ENCODE peak calls at places on chromosome 6, in eight cellular contexts. W, L, K, C, F, T, B and U are unnamed samples.

GRCh38 chr6:109739671-109740070 is 48.6 kb downstream of the FIG4 start:
- DNase-seq in K (no peak), L (no peak), F (no peak), B (no peak), T (no peak), C (no peak), W (no peak), U (no peak)

GRCh38 chr6:42224222-42225042 is 6.8 kb upstream of the MRPS10 start:
- DNase-seq in W (no peak), T (no peak), C (no peak), F (peak), B (no peak), L (no peak), K (peak), U (peak)

GRCh38 chr6:129849456-129849855 is 11.7 kb downstream of the TMEM244 start:
- DNase-seq in T (no peak), K (peak), W (no peak), L (no peak), B (no peak), F (peak), C (no peak), U (no peak)

GRCh38 chr6:75611702-75612375 is 10.2 kb downstream of the SENP6 start:
- DNase-seq in W (no peak), T (no peak), B (no peak), C (no peak), L (no peak), F (no peak), K (no peak), U (no peak)

GRCh38 chr6:106087548-106088325 is 1.6 kb downstream of the PRDM1 start:
- DNase-seq in K (no peak), L (no peak), F (peak), C (peak), T (no peak), W (no peak), B (no peak), U (no peak)

GRCh38 chr6:126118934-126119333 is 132.6 kb downstream of the TRMT11 start:
- DNase-seq in T (no peak), W (no peak), F (no peak), B (no peak), L (no peak), K (no peak), C (no peak), U (no peak)

GRCh38 chr6:69294862-69295261 is 501.9 kb downstream of the LMBRD1 start:
- DNase-seq in T (no peak), L (no peak), C (no peak), K (no peak), W (no peak), B (no peak), F (no peak), U (no peak)

GRCh38 chr6:54135665-54136370 is 24.6 kb downstream of the MLIP start:
- DNase-seq in B (no peak), W (no peak), L (no peak), F (peak), K (no peak), T (no peak), C (no peak), U (no peak)

GRCh38 chr6:52176550-52176949 is 9.6 kb upstream of the IL17A start:
- DNase-seq in L (no peak), K (no peak), T (no peak), F (no peak), W (no peak), B (no peak), C (no peak), U (no peak)

GRCh38 chr6:90678049-90678779 is 91.3 kb upstream of the MAP3K7 start:
- DNase-seq in C (no peak), K (no peak), W (no peak), T (no peak), F (no peak), B (no peak), L (no peak), U (no peak)

GRCh38 chr6:41836022-41836659 is 48.6 kb downstream of the TOMM6 start:
- DNase-seq in B (no peak), C (no peak), F (no peak), K (no peak), W (no peak), L (no peak), T (no peak), U (no peak)

GRCh38 chr6:110415297-110415916 is at the start of gene DDO:
- DNase-seq in C (peak), B (no peak), T (peak), K (no peak), L (peak), F (peak), W (peak), U (no peak)

GRCh38 chr6:101402618-101403002 is 9.1 kb downstream of the GRIK2 start:
- DNase-seq in W (no peak), T (no peak), K (no peak), C (no peak), B (peak), L (no peak), F (no peak), U (no peak)

GRCh38 chr6:164401871-164402270 is 907.5 kb downstream of the C6orf118 start:
- DNase-seq in L (no peak), F (no peak), T (no peak), K (no peak), C (no peak), W (no peak), B (no peak), U (no peak)

GRCh38 chr6:92777146-92777740 is 642.1 kb downstream of the EPHA7 start:
- DNase-seq in B (no peak), L (no peak), W (no peak), F (peak), T (no peak), C (no peak), K (no peak), U (no peak)

GRCh38 chr6:170306324-170307079 is at the start of gene FAM120B:
- DNase-seq in L (peak), C (peak), W (peak), B (peak), K (peak), F (peak), T (peak), U (peak)

GRCh38 chr6:75372884-75373283 is 88.3 kb upstream of the TMEM30A start:
- DNase-seq in L (no peak), W (no peak), T (no peak), F (no peak), C (no peak), K (no peak), B (no peak), U (no peak)

GRCh38 chr6:129073651-129074419 is 190.9 kb downstream of the LAMA2 start:
- DNase-seq in K (no peak), B (no peak), C (no peak), F (peak), T (no peak), W (no peak), L (no peak), U (no peak)

GRCh38 chr6:164107297-164107995 is 692.9 kb downstream of the QKI start:
- DNase-seq in K (no peak), B (no peak), T (no peak), L (no peak), C (no peak), F (no peak), W (no peak), U (no peak)

GRCh38 chr6:125197795-125198269 is 44.3 kb downstream of the TPD52L1 start:
- DNase-seq in L (peak), K (peak), F (peak), T (peak), C (peak), B (no peak), W (no peak), U (no peak)

GRCh38 chr6:143958839-143959399 is 49.1 kb downstream of the PLAGL1 start:
- DNase-seq in K (no peak), C (no peak), W (no peak), F (no peak), B (peak), T (no peak), L (no peak), U (no peak)

GRCh38 chr6:41531591-41532582 is 14.3 kb upstream of the FOXP4 start:
- DNase-seq in F (peak), W (peak), B (no peak), L (no peak), T (no peak), K (no peak), C (peak), U (peak)

GRCh38 chr6:34560366-34561226 is 4.5 kb upstream of the SPDEF start:
- DNase-seq in W (no peak), B (no peak), T (no peak), C (no peak), K (no peak), L (no peak), F (peak), U (no peak)

GRCh38 chr6:8657522-8657921 is 222.2 kb upstream of the SLC35B3 start:
- DNase-seq in F (no peak), T (no peak), K (no peak), W (no peak), C (no peak), B (no peak), L (no peak), U (no peak)

GRCh38 chr6:126118058-126118759 is 131.9 kb downstream of the TRMT11 start:
- DNase-seq in T (no peak), B (no peak), W (no peak), C (no peak), L (no peak), K (no peak), F (no peak), U (no peak)

GRCh38 chr6:70299456-70299855 is 3.4 kb downstream of the COL9A1 start:
- DNase-seq in F (no peak), B (no peak), C (no peak), T (no peak), W (no peak), L (no peak), K (no peak), U (no peak)

GRCh38 chr6:25971187-25971811 is 8.7 kb downstream of the TRIM38 start:
- DNase-seq in W (no peak), L (no peak), T (peak), B (no peak), F (peak), K (peak), C (no peak), U (no peak)

GRCh38 chr6:142300758-142301251 is 1.0 kb upstream of the ADGRG6 start:
- DNase-seq in K (peak), C (peak), B (no peak), W (no peak), F (peak), L (no peak), T (no peak), U (no peak)

GRCh38 chr6:142303191-142303564 is 1.4 kb downstream of the ADGRG6 start:
- DNase-seq in F (no peak), W (no peak), B (no peak), T (no peak), K (no peak), C (no peak), L (no peak), U (no peak)

GRCh38 chr6:142300302-142300701 is 1.5 kb upstream of the ADGRG6 start:
- DNase-seq in W (no peak), K (no peak), F (no peak), B (no peak), T (no peak), L (no peak), C (no peak), U (no peak)

GRCh38 chr6:142302427-142303190 is 802 bp downstream of the ADGRG6 start:
- DNase-seq in F (peak), W (no peak), K (peak), L (no peak), T (peak), B (peak), C (no peak), U (no peak)

GRCh38 chr6:142301421-142302391 is at the start of gene ADGRG6:
- DNase-seq in W (peak), F (peak), C (peak), T (no peak), L (peak), B (peak), K (peak), U (peak)
- TF ChIP-seq POLR2A in W (no peak), F (peak), C (no peak), T (no peak), L (no peak), B (no peak), K (peak), U (no peak)

GRCh38 chr6:167292301-167293087 is 1.4 kb downstream of the UNC93A start:
- DNase-seq in K (no peak), B (no peak), W (peak), C (no peak), F (no peak), T (no peak), L (no peak), U (no peak)

GRCh38 chr6:167285077-167285770 is 5.9 kb upstream of the UNC93A start:
- DNase-seq in C (no peak), T (no peak), F (no peak), K (no peak), W (no peak), B (no peak), L (no peak), U (no peak)

GRCh38 chr6:167290786-167291622 is at the start of gene UNC93A:
- DNase-seq in K (no peak), C (no peak), W (no peak), B (no peak), F (no peak), T (no peak), L (no peak), U (no peak)

GRCh38 chr6:167291623-167292300 is 647 bp downstream of the UNC93A start:
- DNase-seq in T (no peak), C (no peak), B (no peak), K (no peak), L (no peak), F (no peak), W (peak), U (no peak)

GRCh38 chr6:167287513-167288048 is 3.5 kb upstream of the UNC93A start:
- DNase-seq in K (no peak), B (no peak), T (no peak), L (no peak), C (no peak), W (no peak), F (no peak), U (no peak)
- TF ChIP-seq POLR2AphosphoS5 in K (no peak), B (no peak), T (no peak), L (no peak), C (no peak), W (no peak), F (no peak), U (no peak)

GRCh38 chr6:33271608-33272357 is at the start of the genes RPS18 and VPS52:
- DNase-seq in T (peak), W (peak), L (peak), K (peak), C (peak), B (peak), F (peak), U (peak)

GRCh38 chr6:33276581-33276863 is 401 bp upstream of the B3GALT4 start:
- DNase-seq in K (no peak), T (no peak), F (no peak), C (no peak), B (no peak), L (no peak), W (no peak), U (no peak)

GRCh38 chr6:33273129-33273923 is 1.5 kb downstream of the RPS18 start:
- DNase-seq in B (no peak), F (peak), C (no peak), T (no peak), K (no peak), L (no peak), W (no peak), U (no peak)

GRCh38 chr6:33272358-33273128 is 668 bp downstream of the RPS18 start:
- DNase-seq in T (no peak), L (no peak), K (no peak), B (no peak), W (no peak), F (no peak), C (no peak), U (no peak)

DNA sequence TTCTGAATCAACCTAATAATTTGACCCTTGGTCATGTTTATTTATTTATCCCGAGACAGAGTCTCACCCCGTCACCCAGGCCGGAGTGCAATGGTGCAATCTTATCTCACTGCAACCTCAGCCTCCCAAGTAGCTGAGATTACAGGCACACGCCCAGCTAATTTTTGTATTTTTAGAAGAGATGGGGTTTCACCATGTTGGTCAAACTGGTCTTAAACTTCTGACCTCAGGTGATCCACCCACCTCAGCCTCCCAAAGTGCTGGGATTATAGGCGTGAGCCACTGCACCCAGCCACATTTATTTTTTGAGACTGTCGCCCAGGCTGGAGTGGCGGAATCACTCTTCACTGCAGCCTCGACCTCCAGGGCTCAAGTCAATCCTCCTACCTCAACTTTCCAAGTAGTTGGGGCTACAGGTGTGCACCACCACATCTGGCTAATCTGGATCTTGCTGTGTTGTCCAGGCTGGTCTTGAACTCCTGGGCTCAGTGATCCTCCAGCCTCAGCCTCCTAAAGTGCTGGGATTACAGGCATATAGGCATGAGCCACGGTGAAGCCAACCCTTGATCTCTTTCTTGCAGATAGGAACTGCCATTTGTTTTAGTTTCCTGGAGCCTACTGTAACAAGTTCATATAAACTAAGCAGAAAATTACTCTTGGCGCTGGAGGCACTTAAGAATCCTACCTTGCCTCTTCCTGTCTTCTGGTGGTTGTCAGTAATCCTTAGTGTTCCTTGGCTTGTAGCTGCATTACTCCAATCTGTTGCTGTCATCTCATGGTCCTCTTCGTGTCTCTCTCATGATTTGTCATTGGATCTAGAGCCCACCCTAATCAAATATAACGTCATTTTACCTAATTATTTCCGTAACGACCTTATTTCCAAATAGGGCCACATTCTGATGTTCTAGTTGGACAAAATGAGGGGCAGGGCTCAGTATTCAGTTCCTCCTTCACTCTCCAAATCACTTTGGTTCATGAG is 2.3 kb downstream of the RPS18 start:
- DNase-seq in B (no peak), W (no peak), L (no peak), F (no peak), T (no peak), K (no peak), C (no peak), U (no peak)
- TF ChIP-seq POLR2A in B (no peak), W (no peak), L (no peak), F (no peak), T (no peak), K (no peak), C (no peak), U (peak)

GRCh38 chr6:36078159-36078558 is 50.6 kb downstream of the MAPK14 start:
- DNase-seq in F (no peak), T (no peak), C (no peak), B (no peak), L (no peak), W (no peak), K (no peak), U (no peak)
- TF ChIP-seq POLR2AphosphoS5 in F (no peak), T (no peak), C (no peak), B (no peak), L (no peak), W (no peak), K (no peak), U (no peak)

GRCh38 chr6:44005507-44005903 is 121.7 kb downstream of the MRPL14 start:
- DNase-seq in C (no peak), W (no peak), F (no peak), B (no peak), L (no peak), K (no peak), T (no peak), U (no peak)

GRCh38 chr6:44008821-44009370 is 118.4 kb downstream of the MRPL14 start:
- DNase-seq in C (no peak), B (no peak), W (peak), K (no peak), L (peak), F (no peak), T (no peak), U (no peak)

GRCh38 chr6:44006123-44006871 is 121.0 kb downstream of the MRPL14 start:
- DNase-seq in F (no peak), K (no peak), W (peak), L (no peak), B (no peak), C (no peak), T (no peak), U (no peak)

GRCh38 chr6:44007818-44008660 is 119.2 kb downstream of the MRPL14 start:
- DNase-seq in L (peak), T (no peak), F (no peak), W (peak), B (no peak), K (no peak), C (no peak), U (no peak)

DNA sequence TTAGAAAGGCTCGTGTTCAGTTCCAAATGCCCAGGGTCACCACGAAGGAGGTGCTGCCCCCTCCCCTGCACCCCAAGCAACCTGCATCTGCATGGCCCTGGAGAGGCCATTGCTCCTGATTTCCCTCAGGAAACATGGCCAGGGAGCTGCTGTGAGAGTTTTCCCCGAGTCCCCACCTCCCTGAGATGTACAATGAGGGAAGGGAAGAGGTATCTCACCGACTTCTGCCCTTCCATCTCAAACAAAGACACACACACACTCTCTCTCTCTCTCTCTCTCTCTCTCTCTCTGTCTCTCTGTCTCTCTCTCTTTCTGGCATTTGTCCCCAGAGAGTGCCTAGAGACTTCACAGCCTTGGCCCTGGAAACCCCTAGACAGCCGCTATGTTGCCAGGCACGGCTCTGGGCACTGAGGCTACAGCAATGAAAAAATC is 120.4 kb downstream of the MRPL14 start:
- DNase-seq in L (no peak), T (no peak), B (no peak), C (no peak), W (no peak), K (no peak), F (no peak), U (no peak)
- TF ChIP-seq POLR2A in L (no peak), T (no peak), B (no peak), C (no peak), W (no peak), K (no peak), F (no peak), U (no peak)

DNA sequence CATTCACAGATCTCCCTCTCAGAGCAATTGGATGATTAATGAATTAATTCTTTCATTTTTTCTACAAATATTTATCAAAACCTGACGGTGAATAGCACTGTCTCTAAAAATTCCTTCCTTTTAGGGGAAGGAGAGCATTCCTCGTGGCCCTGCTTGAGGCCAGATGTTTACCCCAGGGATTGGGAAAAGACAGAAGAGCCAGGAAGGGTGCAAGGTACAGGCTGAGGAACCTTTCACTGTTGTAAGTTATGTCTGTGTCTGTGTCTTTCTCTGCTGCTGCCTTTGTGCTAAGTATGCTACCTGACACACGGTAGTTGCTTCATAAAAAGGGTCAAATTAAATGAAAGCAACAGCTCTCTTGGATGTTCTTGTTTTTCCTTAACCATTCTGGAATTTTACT is 27.4 kb upstream of the CCN2 start:
- DNase-seq in B (no peak), T (no peak), C (no peak), L (no peak), F (no peak), K (no peak), W (no peak), U (no peak)
- TF ChIP-seq POLR2AphosphoS5 in B (no peak), T (no peak), C (no peak), L (no peak), F (no peak), K (no peak), W (no peak), U (no peak)

GRCh38 chr6:133989525-133989924 is 36.5 kb downstream of the TBPL1 start:
- DNase-seq in L (no peak), K (no peak), C (no peak), T (no peak), F (peak), W (no peak), B (no peak), U (no peak)
- TF ChIP-seq POLR2A in L (no peak), K (no peak), C (no peak), T (no peak), F (no peak), W (no peak), B (no peak), U (no peak)